ENCODE peak calls at places on chromosomes 3 and 15, in five cellular contexts. One of them, this sample, is unnamed.

GRCh38 chr3:151943539-151943938 is 70.1 kb downstream of the SUCNR1 start:
- DNase-seq in thoracic aorta: no peak
- DNase-seq in lower lobe of right lung: no peak
- DNase-seq in IMR-90: no peak
- DNase-seq in upper lobe of right lung: no peak
- DNase-seq in this sample: no peak

GRCh38 chr3:122247087-122247824 is 63.8 kb downstream of the CASR start:
- DNase-seq in thoracic aorta: no peak
- DNase-seq in lower lobe of right lung: no peak
- DNase-seq in IMR-90: no peak
- DNase-seq in upper lobe of right lung: no peak
- DNase-seq in this sample: no peak

GRCh38 chr3:54053882-54054281 is 68.5 kb upstream of the CACNA2D3 start:
- DNase-seq in thoracic aorta: no peak
- DNase-seq in lower lobe of right lung: no peak
- DNase-seq in IMR-90: no peak
- DNase-seq in upper lobe of right lung: no peak
- DNase-seq in this sample: no peak

GRCh38 chr3:45656575-45657363 is 32.4 kb upstream of the SACM1L start:
- DNase-seq in thoracic aorta: peak
- DNase-seq in lower lobe of right lung: peak
- DNase-seq in IMR-90: peak
- DNase-seq in upper lobe of right lung: peak
- DNase-seq in this sample: peak

GRCh38 chr3:194908432-194908966 is 222.8 kb downstream of the FAM43A start:
- DNase-seq in thoracic aorta: no peak
- DNase-seq in lower lobe of right lung: no peak
- DNase-seq in IMR-90: no peak
- DNase-seq in upper lobe of right lung: no peak
- DNase-seq in this sample: no peak

GRCh38 chr15:43249699-43250203 is 17.0 kb downstream of the TGM5 start:
- DNase-seq in thoracic aorta: no peak
- DNase-seq in lower lobe of right lung: no peak
- DNase-seq in IMR-90: peak
- DNase-seq in upper lobe of right lung: no peak
- DNase-seq in this sample: no peak

GRCh38 chr15:27638950-27639349 is 460.2 kb downstream of the OCA2 start:
- DNase-seq in thoracic aorta: no peak
- DNase-seq in lower lobe of right lung: no peak
- DNase-seq in IMR-90: no peak
- DNase-seq in upper lobe of right lung: no peak
- DNase-seq in this sample: no peak

GRCh38 chr3:12175844-12176453 is 17.2 kb upstream of the TIMP4 start:
- DNase-seq in thoracic aorta: no peak
- DNase-seq in lower lobe of right lung: peak
- DNase-seq in IMR-90: peak
- DNase-seq in upper lobe of right lung: peak
- DNase-seq in this sample: peak

GRCh38 chr3:152623286-152623685 is 211.6 kb upstream of the P2RY1 start:
- DNase-seq in thoracic aorta: no peak
- DNase-seq in lower lobe of right lung: no peak
- DNase-seq in IMR-90: no peak
- DNase-seq in upper lobe of right lung: no peak
- DNase-seq in this sample: no peak

GRCh38 chr15:42215854-42216829 is 8.0 kb upstream of the VPS39 start:
- DNase-seq in thoracic aorta: no peak
- DNase-seq in lower lobe of right lung: no peak
- DNase-seq in IMR-90: no peak
- DNase-seq in upper lobe of right lung: no peak
- DNase-seq in this sample: no peak

GRCh38 chr15:74170845-74171578 is 2.5 kb upstream of the ISLR start:
- DNase-seq in thoracic aorta: no peak
- DNase-seq in lower lobe of right lung: peak
- DNase-seq in IMR-90: no peak
- DNase-seq in upper lobe of right lung: no peak
- DNase-seq in this sample: no peak

GRCh38 chr15:32837935-32838334 is 120.1 kb downstream of the GREM1 start:
- DNase-seq in thoracic aorta: no peak
- DNase-seq in lower lobe of right lung: no peak
- DNase-seq in IMR-90: no peak
- DNase-seq in upper lobe of right lung: no peak
- DNase-seq in this sample: no peak

GRCh38 chr3:43345877-43346276 is 59.5 kb downstream of the SNRK start:
- DNase-seq in thoracic aorta: no peak
- DNase-seq in lower lobe of right lung: no peak
- DNase-seq in IMR-90: peak
- DNase-seq in upper lobe of right lung: no peak
- DNase-seq in this sample: no peak

GRCh38 chr3:128076783-128077624 is 24.8 kb downstream of the SEC61A1 start:
- DNase-seq in thoracic aorta: no peak
- DNase-seq in lower lobe of right lung: peak
- DNase-seq in IMR-90: no peak
- DNase-seq in upper lobe of right lung: peak
- DNase-seq in this sample: no peak

GRCh38 chr3:176275113-176275512 is 922.2 kb downstream of the TBL1XR1 start:
- DNase-seq in thoracic aorta: no peak
- DNase-seq in lower lobe of right lung: no peak
- DNase-seq in IMR-90: no peak
- DNase-seq in upper lobe of right lung: no peak
- DNase-seq in this sample: no peak

GRCh38 chr15:24068102-24068501 is 381.0 kb upstream of the NDN start:
- DNase-seq in thoracic aorta: no peak
- DNase-seq in lower lobe of right lung: no peak
- DNase-seq in IMR-90: no peak
- DNase-seq in upper lobe of right lung: no peak
- DNase-seq in this sample: no peak

GRCh38 chr15:45228931-45229330 is 23.1 kb upstream of the SLC28A2 start:
- DNase-seq in thoracic aorta: no peak
- DNase-seq in lower lobe of right lung: no peak
- DNase-seq in IMR-90: no peak
- DNase-seq in upper lobe of right lung: no peak
- DNase-seq in this sample: peak

GRCh38 chr15:96347181-96348111 is 16.9 kb downstream of the NR2F2 start:
- DNase-seq in thoracic aorta: no peak
- DNase-seq in lower lobe of right lung: no peak
- DNase-seq in IMR-90: no peak
- DNase-seq in upper lobe of right lung: no peak
- DNase-seq in this sample: no peak

GRCh38 chr3:161660706-161661105 is 164.1 kb downstream of the OTOL1 start:
- DNase-seq in thoracic aorta: no peak
- DNase-seq in lower lobe of right lung: no peak
- DNase-seq in IMR-90: no peak
- DNase-seq in upper lobe of right lung: no peak
- DNase-seq in this sample: no peak

GRCh38 chr15:73273181-73274002 is 95.4 kb downstream of the HCN4 start:
- DNase-seq in thoracic aorta: no peak
- DNase-seq in lower lobe of right lung: no peak
- DNase-seq in IMR-90: peak
- DNase-seq in upper lobe of right lung: no peak
- DNase-seq in this sample: peak

GRCh38 chr3:20201141-20201540 is 15.1 kb upstream of the SGO1 start:
- DNase-seq in thoracic aorta: no peak
- DNase-seq in lower lobe of right lung: no peak
- DNase-seq in IMR-90: no peak
- DNase-seq in upper lobe of right lung: no peak
- DNase-seq in this sample: no peak

GRCh38 chr3:159586587-159587202 is 401.9 kb upstream of the IL12A start:
- DNase-seq in thoracic aorta: no peak
- DNase-seq in lower lobe of right lung: no peak
- DNase-seq in IMR-90: peak
- DNase-seq in upper lobe of right lung: no peak
- DNase-seq in this sample: no peak

GRCh38 chr3:55893045-55893664 is 406.0 kb upstream of the WNT5A start:
- DNase-seq in thoracic aorta: no peak
- DNase-seq in lower lobe of right lung: no peak
- DNase-seq in IMR-90: peak
- DNase-seq in upper lobe of right lung: no peak
- DNase-seq in this sample: no peak

GRCh38 chr15:88835119-88835518 is 31.9 kb downstream of the ACAN start:
- DNase-seq in thoracic aorta: no peak
- DNase-seq in lower lobe of right lung: no peak
- DNase-seq in IMR-90: peak
- DNase-seq in upper lobe of right lung: no peak
- DNase-seq in this sample: no peak

GRCh38 chr3:139284221-139284620 is 59.6 kb upstream of the MRPS22 start:
- DNase-seq in thoracic aorta: no peak
- DNase-seq in lower lobe of right lung: no peak
- DNase-seq in IMR-90: peak
- DNase-seq in upper lobe of right lung: no peak
- DNase-seq in this sample: no peak

GRCh38 chr3:32865364-32865763 is 47.6 kb downstream of the TRIM71 start:
- DNase-seq in thoracic aorta: no peak
- DNase-seq in lower lobe of right lung: no peak
- DNase-seq in IMR-90: no peak
- DNase-seq in upper lobe of right lung: no peak
- DNase-seq in this sample: no peak

GRCh38 chr3:141388823-141389617 is 20.7 kb downstream of the ZBTB38 start:
- DNase-seq in thoracic aorta: no peak
- DNase-seq in lower lobe of right lung: no peak
- DNase-seq in IMR-90: no peak
- DNase-seq in upper lobe of right lung: no peak
- DNase-seq in this sample: no peak

GRCh38 chr15:29270169-29270955 is 740 bp upstream of the NSMCE3 start:
- DNase-seq in thoracic aorta: no peak
- DNase-seq in lower lobe of right lung: no peak
- DNase-seq in IMR-90: peak
- DNase-seq in upper lobe of right lung: no peak
- DNase-seq in this sample: no peak

GRCh38 chr3:188365978-188366698 is 212.2 kb downstream of the LPP start:
- DNase-seq in thoracic aorta: no peak
- DNase-seq in lower lobe of right lung: no peak
- DNase-seq in IMR-90: peak
- DNase-seq in upper lobe of right lung: no peak
- DNase-seq in this sample: no peak

GRCh38 chr3:123750659-123751420 is 133.3 kb downstream of the MYLK start:
- DNase-seq in thoracic aorta: no peak
- DNase-seq in lower lobe of right lung: no peak
- DNase-seq in IMR-90: peak
- DNase-seq in upper lobe of right lung: no peak
- DNase-seq in this sample: no peak

GRCh38 chr3:125054436-125055164 is 1.2 kb downstream of the HEG1 start:
- DNase-seq in thoracic aorta: no peak
- DNase-seq in lower lobe of right lung: no peak
- DNase-seq in IMR-90: peak
- DNase-seq in upper lobe of right lung: no peak
- DNase-seq in this sample: peak

GRCh38 chr15:52678036-52678467 is 1.1 kb downstream of the ATOSA start:
- DNase-seq in thoracic aorta: peak
- DNase-seq in lower lobe of right lung: peak
- DNase-seq in IMR-90: peak
- DNase-seq in upper lobe of right lung: peak
- DNase-seq in this sample: peak

GRCh38 chr3:160395297-160395696 is 3.7 kb downstream of the IFT80 start:
- DNase-seq in thoracic aorta: no peak
- DNase-seq in lower lobe of right lung: no peak
- DNase-seq in IMR-90: peak
- DNase-seq in upper lobe of right lung: no peak
- DNase-seq in this sample: no peak

GRCh38 chr3:52210550-52211046 is 12.6 kb downstream of the ALAS1 start:
- DNase-seq in thoracic aorta: no peak
- DNase-seq in lower lobe of right lung: no peak
- DNase-seq in IMR-90: peak
- DNase-seq in upper lobe of right lung: no peak
- DNase-seq in this sample: no peak

GRCh38 chr3:126617574-126617973 is 37.4 kb downstream of the TXNRD3 start:
- DNase-seq in thoracic aorta: no peak
- DNase-seq in lower lobe of right lung: no peak
- DNase-seq in IMR-90: no peak
- DNase-seq in upper lobe of right lung: no peak
- DNase-seq in this sample: no peak
- H3K27ac ChIP-seq in thoracic aorta: no peak
- H3K27ac ChIP-seq in lower lobe of right lung: no peak
- H3K27ac ChIP-seq in IMR-90: no peak
- H3K27ac ChIP-seq in upper lobe of right lung: no peak
- H3K27ac ChIP-seq in this sample: no peak

DNA sequence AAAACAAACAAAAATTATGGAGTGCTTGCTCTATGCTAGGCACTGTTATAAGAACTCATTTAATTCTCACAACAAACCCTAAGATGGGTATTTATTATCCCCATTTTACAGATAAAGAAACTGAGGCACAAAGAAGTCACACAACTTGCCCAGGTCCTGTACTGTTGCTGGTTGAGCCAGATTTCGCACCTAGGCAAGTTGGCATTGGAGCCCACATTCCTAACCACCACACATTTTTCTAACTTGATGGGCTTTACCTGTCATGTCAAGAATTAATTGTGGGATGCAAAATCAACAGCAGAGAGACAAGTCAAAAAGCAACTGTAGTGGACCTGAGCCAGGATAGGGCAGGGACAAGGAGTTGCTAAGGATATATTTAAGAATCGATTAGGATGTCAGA is 47.9 kb upstream of the VILL start:
- DNase-seq in thoracic aorta: no peak
- DNase-seq in lower lobe of right lung: no peak
- DNase-seq in IMR-90: no peak
- DNase-seq in upper lobe of right lung: no peak
- DNase-seq in this sample: no peak
- H3K27ac ChIP-seq in thoracic aorta: no peak
- H3K27ac ChIP-seq in lower lobe of right lung: no peak
- H3K27ac ChIP-seq in IMR-90: no peak
- H3K27ac ChIP-seq in upper lobe of right lung: peak
- H3K27ac ChIP-seq in this sample: peak

DNA sequence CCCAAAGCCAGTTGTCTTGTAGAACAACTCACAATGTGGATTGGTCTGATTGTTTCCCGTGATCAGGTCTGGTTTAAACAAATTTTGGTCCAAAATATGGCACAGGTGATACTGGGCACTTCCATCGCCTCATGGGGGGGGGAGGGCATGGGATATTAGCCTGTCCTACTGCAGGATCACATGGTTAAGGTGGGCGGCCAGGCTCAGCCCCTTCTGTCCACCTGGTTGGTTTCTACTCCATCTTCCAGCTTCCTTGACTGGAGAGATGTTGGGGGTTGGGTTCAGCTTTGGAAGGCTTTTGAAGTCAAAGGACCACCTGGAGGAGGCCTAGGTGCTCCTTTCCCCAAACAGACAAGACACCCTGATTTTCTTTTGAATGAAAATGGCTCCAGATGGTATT is 7.2 kb downstream of the KLF13 start:
- DNase-seq in thoracic aorta: no peak
- DNase-seq in lower lobe of right lung: no peak
- DNase-seq in IMR-90: no peak
- DNase-seq in upper lobe of right lung: peak
- DNase-seq in this sample: no peak
- H3K27ac ChIP-seq in thoracic aorta: no peak
- H3K27ac ChIP-seq in lower lobe of right lung: peak
- H3K27ac ChIP-seq in IMR-90: no peak
- H3K27ac ChIP-seq in upper lobe of right lung: peak
- H3K27ac ChIP-seq in this sample: peak

DNA sequence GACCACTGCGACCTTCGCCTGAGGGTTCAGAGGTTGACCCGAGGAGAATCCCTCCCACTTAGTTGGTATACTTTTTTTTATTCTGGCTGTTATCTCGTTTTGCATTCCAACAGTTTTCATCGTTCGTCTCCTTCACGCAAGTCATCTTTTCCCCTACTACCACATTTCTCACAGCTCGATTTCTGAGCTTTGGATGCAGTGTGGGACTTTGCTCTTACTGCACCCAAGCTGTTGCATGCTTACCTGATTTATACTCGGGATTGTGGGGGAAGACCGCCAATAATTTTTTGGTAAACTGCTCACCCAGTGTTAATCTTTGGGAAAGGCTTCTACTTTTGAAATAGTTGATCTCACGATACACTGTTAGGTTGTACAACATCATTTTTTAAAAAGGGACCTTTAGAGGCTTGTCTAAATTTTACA is 700 bp downstream of the TBC1D23 start:
- DNase-seq in thoracic aorta: no peak
- DNase-seq in lower lobe of right lung: no peak
- DNase-seq in IMR-90: no peak
- DNase-seq in upper lobe of right lung: no peak
- DNase-seq in this sample: no peak
- H3K27ac ChIP-seq in thoracic aorta: peak
- H3K27ac ChIP-seq in lower lobe of right lung: peak
- H3K27ac ChIP-seq in IMR-90: peak
- H3K27ac ChIP-seq in upper lobe of right lung: peak
- H3K27ac ChIP-seq in this sample: peak